ENCODE peak calls at places on chromosomes 3 and 15, in six cellular contexts. V is neuronal stem cell, X is mesenchymal stem cell, N is IMR-90, Y is H9, L is H1. T is an unnamed sample.

GRCh38 chr3:16279010-16279409 is 14.0 kb downstream of the OXNAD1 start:
- DNase-seq in N (no peak), V (no peak), Y (no peak), L (no peak), X (no peak), T (no peak)

GRCh38 chr3:2154596-2154995 is 55.9 kb downstream of the CNTN4 start:
- DNase-seq in X (peak), V (no peak), N (no peak), L (no peak), Y (no peak), T (no peak)

GRCh38 chr15:73926191-73927002 is at the start of gene LOXL1:
- DNase-seq in Y (peak), L (peak), V (peak), N (peak), X (peak), T (peak)

GRCh38 chr3:40992023-40992422 is 207.3 kb upstream of the CTNNB1 start:
- DNase-seq in N (no peak), L (no peak), V (no peak), Y (no peak), X (no peak), T (no peak)

GRCh38 chr15:86255247-86255646 is 175.6 kb downstream of the AGBL1 start:
- DNase-seq in Y (no peak), X (no peak), N (no peak), L (no peak), V (no peak), T (no peak)

GRCh38 chr3:52350436-52350835 is 34.3 kb downstream of the DNAH1 start:
- DNase-seq in Y (no peak), V (no peak), X (no peak), N (no peak), L (no peak), T (no peak)

GRCh38 chr3:183468424-183468823 is 40.0 kb upstream of the MCF2L2 start:
- DNase-seq in V (no peak), Y (no peak), X (no peak), N (no peak), L (no peak), T (no peak)

GRCh38 chr3:173938159-173938558 is 540.6 kb downstream of the NLGN1 start:
- DNase-seq in L (no peak), Y (no peak), X (peak), V (no peak), N (peak), T (peak)

GRCh38 chr3:151477596-151478375 is 16.9 kb upstream of the IGSF10 start:
- DNase-seq in Y (no peak), N (no peak), L (no peak), X (no peak), V (no peak), T (peak)

GRCh38 chr3:195847061-195847950 is 35.6 kb upstream of the MUC4 start:
- DNase-seq in V (no peak), N (peak), X (peak), L (no peak), Y (no peak), T (no peak)

GRCh38 chr3:105516972-105517371 is 150.3 kb downstream of the ALCAM start:
- DNase-seq in L (no peak), V (no peak), N (no peak), Y (no peak), X (peak), T (peak)

GRCh38 chr3:40341671-40342070 is 32.2 kb downstream of the EIF1B start:
- DNase-seq in X (no peak), Y (no peak), N (no peak), V (no peak), L (no peak), T (no peak)

GRCh38 chr15:83567318-83567717 is 86.6 kb upstream of the ADAMTSL3 start:
- DNase-seq in V (no peak), N (no peak), Y (no peak), X (no peak), L (no peak), T (peak)

GRCh38 chr15:83565133-83565532 is 88.8 kb upstream of the ADAMTSL3 start:
- DNase-seq in X (no peak), N (no peak), V (no peak), L (no peak), Y (no peak), T (no peak)

GRCh38 chr15:83569341-83569740 is 84.6 kb upstream of the ADAMTSL3 start:
- DNase-seq in L (no peak), X (no peak), Y (no peak), N (no peak), V (no peak), T (no peak)

GRCh38 chr15:83561661-83562060 is 92.3 kb upstream of the ADAMTSL3 start:
- DNase-seq in N (no peak), L (no peak), Y (no peak), V (no peak), X (peak), T (no peak)

DNA sequence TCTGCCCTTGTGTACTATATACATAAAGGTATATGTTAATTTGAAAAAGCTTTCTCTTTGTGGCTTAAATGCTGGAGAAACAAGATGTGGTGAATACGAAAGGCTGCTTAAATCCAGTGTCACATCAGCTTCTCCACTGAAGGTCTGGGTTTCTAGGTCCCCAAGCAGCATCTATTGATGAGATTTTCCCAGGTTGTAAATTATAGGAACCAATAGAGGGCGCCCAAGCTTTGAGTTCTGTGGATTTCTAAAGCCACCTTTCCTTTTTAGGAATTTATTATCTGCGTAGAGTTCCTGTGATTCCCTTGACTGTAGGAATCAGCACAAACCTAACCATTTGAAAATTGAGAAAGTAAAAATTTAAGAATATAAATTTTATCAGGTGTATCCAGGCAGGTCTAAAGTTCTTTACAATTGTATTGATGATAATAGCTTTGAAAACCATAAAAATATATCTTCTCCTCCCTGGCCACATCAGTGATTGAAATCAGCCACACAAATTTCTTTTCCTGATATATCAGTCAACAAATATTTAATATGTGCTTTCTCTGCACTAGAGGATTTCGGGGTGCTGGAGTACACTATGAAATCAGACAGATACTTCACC is 88.3 kb upstream of the ADAMTSL3 start:
- DNase-seq in Y (no peak), N (peak), X (peak), L (no peak), V (peak), T (peak)
- H2BK15ac ChIP-seq in Y (no peak), N (no peak), X (no peak), L (no peak), V (no peak), T (no peak)

GRCh38 chr3:108283006-108283405 is 13.3 kb upstream of the HHLA2 start:
- DNase-seq in L (no peak), X (peak), N (no peak), Y (no peak), V (no peak), T (no peak)
- H2BK15ac ChIP-seq in L (no peak), X (no peak), N (no peak), Y (no peak), V (no peak), T (no peak)

GRCh38 chr3:39232859-39233258 is 40.5 kb upstream of the XIRP1 start:
- DNase-seq in Y (no peak), L (no peak), N (no peak), X (no peak), V (no peak), T (no peak)
- H2BK15ac ChIP-seq in Y (no peak), L (no peak), N (no peak), X (no peak), V (no peak), T (no peak)

GRCh38 chr3:43035801-43036340 is 56.8 kb downstream of the GASK1A start:
- DNase-seq in X (no peak), Y (no peak), L (no peak), N (no peak), V (no peak), T (no peak)
- H2BK15ac ChIP-seq in X (no peak), Y (no peak), L (no peak), N (no peak), V (no peak), T (no peak)